ENCODE peak calls at places on chromosomes 1 and 21, in four cellular contexts. One of them, this sample, is unnamed. For H3K4me1, the result is how much of the 10 kb centered on the place peaks cover.

GRCh38 chr1:215200121-215200520 is 117.6 kb downstream of the KCNK2 start:
- DNase-seq in small intestine: no peak
- DNase-seq in fibroblast of lung: no peak
- DNase-seq in suprapubic skin: no peak
- DNase-seq in this sample: no peak

GRCh38 chr1:246534114-246534513 is 27.0 kb upstream of the SMYD3 start:
- DNase-seq in small intestine: no peak
- DNase-seq in fibroblast of lung: no peak
- DNase-seq in suprapubic skin: no peak
- DNase-seq in this sample: no peak

GRCh38 chr1:33326690-33327300 is 5.9 kb upstream of the A3GALT2 start:
- DNase-seq in small intestine: no peak
- DNase-seq in fibroblast of lung: no peak
- DNase-seq in suprapubic skin: no peak
- DNase-seq in this sample: no peak

GRCh38 chr1:53552981-53553733 is 94.0 kb downstream of the DMRTB1 start:
- DNase-seq in small intestine: no peak
- DNase-seq in fibroblast of lung: peak
- DNase-seq in suprapubic skin: peak
- DNase-seq in this sample: no peak

GRCh38 chr1:238753205-238753720 is 633.1 kb upstream of the CHRM3 start:
- DNase-seq in small intestine: no peak
- DNase-seq in fibroblast of lung: no peak
- DNase-seq in suprapubic skin: no peak
- DNase-seq in this sample: no peak

GRCh38 chr1:205220421-205220820 is 7.3 kb upstream of the TMCC2 start:
- DNase-seq in small intestine: no peak
- DNase-seq in fibroblast of lung: no peak
- DNase-seq in suprapubic skin: no peak
- DNase-seq in this sample: no peak

GRCh38 chr1:172342584-172343245 is 77.8 kb upstream of the C1orf105 start:
- DNase-seq in small intestine: no peak
- DNase-seq in fibroblast of lung: peak
- DNase-seq in suprapubic skin: no peak
- DNase-seq in this sample: no peak

GRCh38 chr1:163528710-163529348 is 207.1 kb downstream of the NUF2 start:
- DNase-seq in small intestine: peak
- DNase-seq in fibroblast of lung: peak
- DNase-seq in suprapubic skin: no peak
- DNase-seq in this sample: no peak

GRCh38 chr1:212260557-212261342 is 24.5 kb upstream of the PPP2R5A start:
- DNase-seq in small intestine: peak
- DNase-seq in fibroblast of lung: peak
- DNase-seq in suprapubic skin: no peak
- DNase-seq in this sample: no peak

DNA sequence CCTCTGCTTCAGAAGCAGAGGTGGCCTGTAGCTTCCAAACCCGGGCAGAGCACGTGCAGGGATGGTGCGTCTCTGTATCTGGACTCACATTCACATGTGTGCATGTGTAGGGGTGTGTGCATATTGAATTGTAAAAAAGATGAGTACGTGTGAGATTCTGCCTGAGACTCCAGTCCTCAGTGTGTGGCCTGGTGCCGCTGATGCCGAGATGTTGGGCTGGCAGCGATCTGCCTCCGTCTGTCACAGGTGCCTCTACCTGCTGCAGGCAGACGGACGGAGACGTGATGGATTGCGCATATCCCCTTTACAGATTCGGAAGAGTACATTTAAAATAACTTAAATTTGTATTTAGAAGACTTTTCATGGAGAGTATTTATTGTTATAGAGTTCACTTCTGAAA is 53.6 kb downstream of the ADARB1 start:
- DNase-seq in small intestine: no peak
- DNase-seq in fibroblast of lung: no peak
- DNase-seq in suprapubic skin: no peak
- DNase-seq in this sample: no peak
- H3K4me1 ChIP-seq in small intestine: under half
- H3K4me1 ChIP-seq in fibroblast of lung: under half
- H3K4me1 ChIP-seq in suprapubic skin: under half
- H3K4me1 ChIP-seq in this sample: under half

GRCh38 chr1:198632007-198632406 is 6.8 kb upstream of the PTPRC start:
- DNase-seq in small intestine: no peak
- DNase-seq in fibroblast of lung: no peak
- DNase-seq in suprapubic skin: no peak
- DNase-seq in this sample: no peak
- H3K4me1 ChIP-seq in small intestine: under half
- H3K4me1 ChIP-seq in fibroblast of lung: under half
- H3K4me1 ChIP-seq in suprapubic skin: under half
- H3K4me1 ChIP-seq in this sample: half or more

DNA sequence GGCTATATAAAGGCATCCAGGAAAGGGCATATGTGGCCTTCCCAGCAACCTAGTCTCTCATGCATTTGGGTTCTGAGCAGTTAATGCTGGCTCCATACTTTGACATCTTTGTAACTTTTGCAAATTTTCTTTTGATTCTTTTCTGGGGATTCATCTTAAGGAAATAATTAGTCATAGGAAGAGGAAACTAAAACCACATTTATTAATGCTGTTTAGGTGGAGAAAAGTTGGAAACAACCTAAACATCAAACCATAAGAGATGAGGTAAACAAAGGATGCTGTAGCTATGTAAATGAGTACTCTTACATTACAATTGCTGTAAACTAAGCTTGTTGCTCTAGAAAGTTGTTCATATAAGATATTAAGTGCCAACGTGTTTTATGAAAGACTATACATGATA is 71.7 kb downstream of the HIVEP3 start:
- DNase-seq in small intestine: no peak
- DNase-seq in fibroblast of lung: no peak
- DNase-seq in suprapubic skin: no peak
- DNase-seq in this sample: no peak
- H3K4me1 ChIP-seq in small intestine: under half
- H3K4me1 ChIP-seq in fibroblast of lung: under half
- H3K4me1 ChIP-seq in suprapubic skin: under half
- H3K4me1 ChIP-seq in this sample: under half

DNA sequence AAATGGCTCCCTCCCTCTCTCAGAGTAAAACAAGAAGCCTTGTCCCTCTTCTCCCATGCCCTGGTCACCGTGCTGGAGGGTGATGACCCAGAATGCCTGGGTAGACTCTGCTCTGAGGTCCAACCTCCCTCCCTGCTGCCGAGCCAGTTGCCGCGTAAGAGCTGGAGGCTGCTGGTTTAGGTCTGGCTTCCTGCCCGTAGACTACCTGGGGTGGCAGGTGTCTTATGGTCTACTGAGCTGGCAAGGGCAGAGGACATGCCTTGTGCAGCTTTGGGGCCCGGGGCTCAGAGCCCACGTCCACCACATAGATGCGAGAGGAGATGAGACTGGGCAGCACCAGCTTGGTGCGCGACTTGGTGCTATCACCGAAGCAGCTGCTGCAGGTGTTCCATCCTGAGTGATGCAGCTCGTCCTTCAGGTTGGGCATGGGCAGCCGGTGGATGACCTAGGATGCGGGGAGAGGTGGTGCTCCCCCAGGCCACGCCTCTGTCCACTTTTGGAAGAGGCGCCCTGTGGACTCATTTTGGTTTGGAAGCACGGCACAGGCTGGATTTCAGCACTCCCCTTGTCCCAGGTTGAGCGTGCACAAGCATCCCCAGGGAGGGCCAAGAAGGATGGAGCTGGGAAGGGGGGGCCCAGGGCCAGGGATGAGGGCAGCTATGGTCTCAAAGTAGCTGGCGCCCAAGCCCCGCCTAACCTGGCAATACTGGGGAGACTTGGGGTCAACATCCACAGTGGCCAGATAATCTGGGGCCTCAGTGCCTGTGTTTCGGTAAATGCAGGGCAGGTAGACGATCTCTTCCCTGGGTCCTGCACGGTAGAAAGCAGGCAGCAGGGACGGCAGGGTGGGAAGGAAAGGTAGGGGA is 3.5 kb downstream of the SELENBP1 start:
- DNase-seq in small intestine: peak
- DNase-seq in fibroblast of lung: no peak
- DNase-seq in suprapubic skin: no peak
- DNase-seq in this sample: no peak
- H3K4me1 ChIP-seq in small intestine: under half
- H3K4me1 ChIP-seq in fibroblast of lung: under half
- H3K4me1 ChIP-seq in suprapubic skin: under half
- H3K4me1 ChIP-seq in this sample: under half

GRCh38 chr1:8419861-8420260 is 101.9 kb downstream of the SLC45A1 start:
- DNase-seq in small intestine: peak
- DNase-seq in fibroblast of lung: no peak
- DNase-seq in suprapubic skin: no peak
- DNase-seq in this sample: no peak
- H3K4me1 ChIP-seq in small intestine: under half
- H3K4me1 ChIP-seq in fibroblast of lung: under half
- H3K4me1 ChIP-seq in suprapubic skin: half or more
- H3K4me1 ChIP-seq in this sample: half or more

GRCh38 chr1:224542783-224543440 is 73.2 kb upstream of the CNIH3 start:
- DNase-seq in small intestine: peak
- DNase-seq in fibroblast of lung: peak
- DNase-seq in suprapubic skin: no peak
- DNase-seq in this sample: no peak

GRCh38 chr1:224541901-224542610 is 74.1 kb upstream of the CNIH3 start:
- DNase-seq in small intestine: no peak
- DNase-seq in fibroblast of lung: peak
- DNase-seq in suprapubic skin: no peak
- DNase-seq in this sample: no peak

GRCh38 chr1:224539971-224540370 is 76.1 kb upstream of the CNIH3 start:
- DNase-seq in small intestine: no peak
- DNase-seq in fibroblast of lung: peak
- DNase-seq in suprapubic skin: no peak
- DNase-seq in this sample: no peak

GRCh38 chr1:224541072-224541790 is 74.9 kb upstream of the CNIH3 start:
- DNase-seq in small intestine: no peak
- DNase-seq in fibroblast of lung: no peak
- DNase-seq in suprapubic skin: no peak
- DNase-seq in this sample: no peak

GRCh38 chr1:224540535-224540934 is 75.6 kb upstream of the CNIH3 start:
- DNase-seq in small intestine: no peak
- DNase-seq in fibroblast of lung: no peak
- DNase-seq in suprapubic skin: no peak
- DNase-seq in this sample: no peak
- H3K4me1 ChIP-seq in small intestine: under half
- H3K4me1 ChIP-seq in fibroblast of lung: under half
- H3K4me1 ChIP-seq in suprapubic skin: under half
- H3K4me1 ChIP-seq in this sample: under half

DNA sequence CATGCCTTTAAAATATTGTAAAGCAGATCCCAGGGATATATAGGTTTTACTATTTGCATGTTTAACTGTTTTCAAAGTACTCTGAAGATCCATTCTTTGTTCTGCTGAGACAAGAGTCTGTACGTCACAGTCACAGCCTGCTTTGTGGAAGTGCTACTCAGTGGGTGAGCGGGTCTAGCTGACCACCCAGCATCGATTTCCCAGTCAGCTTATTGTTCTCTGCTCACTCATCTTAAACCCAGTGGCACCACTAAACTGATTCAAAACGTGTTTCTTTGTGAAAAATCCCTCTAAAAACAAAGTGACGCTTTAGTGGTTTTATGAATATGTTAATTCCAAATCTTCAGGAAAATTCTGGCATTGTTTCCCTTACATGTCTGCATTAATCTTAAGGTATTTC is 12.4 kb downstream of the PLPP3 start:
- DNase-seq in small intestine: no peak
- DNase-seq in fibroblast of lung: peak
- DNase-seq in suprapubic skin: no peak
- DNase-seq in this sample: no peak
- H3K4me1 ChIP-seq in small intestine: under half
- H3K4me1 ChIP-seq in fibroblast of lung: under half
- H3K4me1 ChIP-seq in suprapubic skin: under half
- H3K4me1 ChIP-seq in this sample: under half

GRCh38 chr1:51416910-51417309 is 86.5 kb upstream of the TTC39A start:
- DNase-seq in small intestine: no peak
- DNase-seq in fibroblast of lung: no peak
- DNase-seq in suprapubic skin: no peak
- DNase-seq in this sample: no peak

GRCh38 chr1:51415963-51416362 is 85.6 kb upstream of the TTC39A start:
- DNase-seq in small intestine: no peak
- DNase-seq in fibroblast of lung: no peak
- DNase-seq in suprapubic skin: no peak
- DNase-seq in this sample: no peak

GRCh38 chr1:51420867-51421627 is 90.7 kb upstream of the TTC39A start:
- DNase-seq in small intestine: no peak
- DNase-seq in fibroblast of lung: no peak
- DNase-seq in suprapubic skin: no peak
- DNase-seq in this sample: no peak

GRCh38 chr1:51417496-51418383 is 87.4 kb upstream of the TTC39A start:
- DNase-seq in small intestine: no peak
- DNase-seq in fibroblast of lung: peak
- DNase-seq in suprapubic skin: no peak
- DNase-seq in this sample: no peak

DNA sequence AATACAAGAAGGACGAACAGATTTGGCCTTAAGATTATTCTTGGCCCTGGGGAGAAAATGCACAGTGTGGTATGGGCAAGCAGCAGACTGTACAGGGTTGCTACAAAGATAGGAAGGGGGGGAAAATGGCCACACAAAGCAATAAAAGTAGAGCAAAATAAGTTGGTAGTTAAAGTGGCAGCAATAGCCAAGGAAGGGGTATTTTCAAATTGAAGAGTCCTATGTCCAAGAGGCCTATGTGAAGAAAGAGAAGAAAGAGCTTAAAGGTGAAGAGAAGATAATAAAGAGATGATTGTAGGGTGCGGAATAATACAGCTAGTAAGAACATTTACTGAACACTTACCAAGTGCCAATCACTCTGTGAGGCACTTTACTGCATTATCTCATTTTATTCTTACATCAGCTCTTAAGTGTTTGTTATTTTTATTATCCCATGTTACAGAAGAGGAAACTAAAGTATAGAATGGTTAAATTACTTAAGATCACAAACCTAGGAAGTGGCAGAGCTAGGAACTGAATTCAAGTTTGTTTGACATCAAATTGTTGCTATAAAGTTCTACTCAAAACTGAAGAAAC is 88.1 kb upstream of the TTC39A start:
- DNase-seq in small intestine: no peak
- DNase-seq in fibroblast of lung: no peak
- DNase-seq in suprapubic skin: no peak
- DNase-seq in this sample: no peak
- H3K4me1 ChIP-seq in small intestine: under half
- H3K4me1 ChIP-seq in fibroblast of lung: under half
- H3K4me1 ChIP-seq in suprapubic skin: under half
- H3K4me1 ChIP-seq in this sample: under half

This sample was measured in CD8-positive, alpha-beta memory T cell.